ENCODE peak calls at places on chromosomes 6 and 20, in eight cellular contexts. One of them, this sample, is unnamed.

GRCh38 chr20:18279231-18279630 is 9.1 kb upstream of the ZNF133 start:
- DNase-seq in SK-N-SH: no peak
- DNase-seq in CD8-positive, alpha-beta T cell: no peak
- DNase-seq in endodermal cell: no peak
- DNase-seq in Peyer's patch: no peak
- DNase-seq in CD8-positive, alpha-beta memory T cell: no peak
- DNase-seq in uterus: no peak
- DNase-seq in psoas muscle: no peak
- DNase-seq in this sample: no peak

GRCh38 chr6:110284877-110285276 is 73.3 kb downstream of the METTL24 start:
- DNase-seq in endodermal cell: no peak
- DNase-seq in Peyer's patch: no peak
- DNase-seq in CD8-positive, alpha-beta memory T cell: no peak
- DNase-seq in psoas muscle: no peak
- DNase-seq in uterus: no peak
- DNase-seq in SK-N-SH: peak; percentile 15
- DNase-seq in CD8-positive, alpha-beta T cell: no peak
- DNase-seq in this sample: no peak

GRCh38 chr6:159533568-159533967 is 159.5 kb downstream of the SOD2 start:
- DNase-seq in Peyer's patch: no peak
- DNase-seq in psoas muscle: no peak
- DNase-seq in uterus: no peak
- DNase-seq in SK-N-SH: no peak
- DNase-seq in endodermal cell: no peak
- DNase-seq in CD8-positive, alpha-beta T cell: no peak
- DNase-seq in CD8-positive, alpha-beta memory T cell: no peak
- DNase-seq in this sample: no peak

GRCh38 chr6:111080713-111081112 is 6.6 kb upstream of the SLC16A10 start:
- DNase-seq in SK-N-SH: no peak
- DNase-seq in Peyer's patch: no peak
- DNase-seq in CD8-positive, alpha-beta T cell: no peak
- DNase-seq in CD8-positive, alpha-beta memory T cell: no peak
- DNase-seq in psoas muscle: no peak
- DNase-seq in endodermal cell: no peak
- DNase-seq in uterus: no peak
- DNase-seq in this sample: no peak

GRCh38 chr6:72620866-72621242 is 1.0 kb upstream of the KCNQ5 start:
- DNase-seq in SK-N-SH: peak; percentile 12
- DNase-seq in Peyer's patch: peak; percentile 22
- DNase-seq in CD8-positive, alpha-beta T cell: no peak
- DNase-seq in CD8-positive, alpha-beta memory T cell: peak; percentile 46
- DNase-seq in psoas muscle: peak; percentile 47
- DNase-seq in endodermal cell: no peak
- DNase-seq in uterus: no peak
- DNase-seq in this sample: no peak

GRCh38 chr20:38222923-38223742 is 37.4 kb downstream of the KIAA1755 start:
- DNase-seq in CD8-positive, alpha-beta T cell: no peak
- DNase-seq in CD8-positive, alpha-beta memory T cell: no peak
- DNase-seq in endodermal cell: no peak
- DNase-seq in psoas muscle: no peak
- DNase-seq in SK-N-SH: no peak
- DNase-seq in uterus: no peak
- DNase-seq in Peyer's patch: no peak
- DNase-seq in this sample: no peak

GRCh38 chr6:64330694-64331309 is 695.2 kb downstream of the PHF3 start:
- DNase-seq in endodermal cell: peak; percentile 94
- DNase-seq in Peyer's patch: no peak
- DNase-seq in psoas muscle: peak; percentile 68
- DNase-seq in uterus: peak; percentile 55
- DNase-seq in CD8-positive, alpha-beta memory T cell: no peak
- DNase-seq in CD8-positive, alpha-beta T cell: no peak
- DNase-seq in SK-N-SH: no peak
- DNase-seq in this sample: no peak

GRCh38 chr6:2760882-2761842 is 4.0 kb upstream of the WRNIP1 start:
- DNase-seq in Peyer's patch: no peak
- DNase-seq in SK-N-SH: no peak
- DNase-seq in CD8-positive, alpha-beta T cell: no peak
- DNase-seq in endodermal cell: no peak
- DNase-seq in psoas muscle: no peak
- DNase-seq in uterus: no peak
- DNase-seq in CD8-positive, alpha-beta memory T cell: no peak
- DNase-seq in this sample: no peak

GRCh38 chr20:63127700-63128364 is 88.1 kb downstream of the YTHDF1 start:
- DNase-seq in endodermal cell: peak; percentile 17
- DNase-seq in SK-N-SH: no peak
- DNase-seq in CD8-positive, alpha-beta memory T cell: no peak
- DNase-seq in uterus: no peak
- DNase-seq in psoas muscle: peak; percentile 20
- DNase-seq in CD8-positive, alpha-beta T cell: no peak
- DNase-seq in Peyer's patch: no peak
- DNase-seq in this sample: no peak

GRCh38 chr20:4748847-4749246 is 27.1 kb downstream of the PRND start:
- DNase-seq in Peyer's patch: no peak
- DNase-seq in endodermal cell: peak; percentile 73
- DNase-seq in CD8-positive, alpha-beta T cell: no peak
- DNase-seq in SK-N-SH: no peak
- DNase-seq in CD8-positive, alpha-beta memory T cell: no peak
- DNase-seq in psoas muscle: no peak
- DNase-seq in uterus: no peak
- DNase-seq in this sample: no peak

GRCh38 chr6:89385156-89385667 is 26.9 kb downstream of the RRAGD start:
- DNase-seq in Peyer's patch: no peak
- DNase-seq in SK-N-SH: no peak
- DNase-seq in endodermal cell: no peak
- DNase-seq in CD8-positive, alpha-beta T cell: no peak
- DNase-seq in uterus: peak; percentile 43
- DNase-seq in psoas muscle: peak; percentile 81
- DNase-seq in CD8-positive, alpha-beta memory T cell: no peak
- DNase-seq in this sample: no peak

GRCh38 chr6:34528996-34529664 is 27.0 kb downstream of the SPDEF start:
- DNase-seq in endodermal cell: no peak
- DNase-seq in Peyer's patch: no peak
- DNase-seq in psoas muscle: peak; percentile 38
- DNase-seq in SK-N-SH: no peak
- DNase-seq in CD8-positive, alpha-beta T cell: no peak
- DNase-seq in uterus: no peak
- DNase-seq in CD8-positive, alpha-beta memory T cell: no peak
- DNase-seq in this sample: no peak

GRCh38 chr20:44208770-44209169 is 1.8 kb downstream of the OSER1 start:
- DNase-seq in uterus: no peak
- DNase-seq in endodermal cell: no peak
- DNase-seq in SK-N-SH: no peak
- DNase-seq in psoas muscle: no peak
- DNase-seq in Peyer's patch: no peak
- DNase-seq in CD8-positive, alpha-beta memory T cell: no peak
- DNase-seq in CD8-positive, alpha-beta T cell: no peak
- DNase-seq in this sample: no peak

GRCh38 chr20:10388571-10388970 is 45.5 kb downstream of the MKKS start:
- DNase-seq in CD8-positive, alpha-beta memory T cell: no peak
- DNase-seq in SK-N-SH: no peak
- DNase-seq in psoas muscle: no peak
- DNase-seq in Peyer's patch: no peak
- DNase-seq in CD8-positive, alpha-beta T cell: no peak
- DNase-seq in uterus: no peak
- DNase-seq in endodermal cell: no peak
- DNase-seq in this sample: no peak

GRCh38 chr6:28947067-28947765 is 23.4 kb upstream of the TRIM27 start:
- DNase-seq in SK-N-SH: no peak
- DNase-seq in CD8-positive, alpha-beta T cell: no peak
- DNase-seq in endodermal cell: peak; percentile 34
- DNase-seq in uterus: no peak
- DNase-seq in Peyer's patch: no peak
- DNase-seq in psoas muscle: no peak
- DNase-seq in CD8-positive, alpha-beta memory T cell: no peak
- DNase-seq in this sample: no peak

GRCh38 chr20:31257364-31257763 is at the start of gene DEFB115:
- DNase-seq in endodermal cell: no peak
- DNase-seq in CD8-positive, alpha-beta memory T cell: no peak
- DNase-seq in psoas muscle: no peak
- DNase-seq in CD8-positive, alpha-beta T cell: no peak
- DNase-seq in SK-N-SH: no peak
- DNase-seq in uterus: no peak
- DNase-seq in Peyer's patch: no peak
- DNase-seq in this sample: no peak
- H3K9me3 ChIP-seq in endodermal cell: peaks cover 95% of the 10 kb centered on the region
- H3K9me3 ChIP-seq in CD8-positive, alpha-beta memory T cell: no peaks in the 10 kb centered on the region
- H3K9me3 ChIP-seq in psoas muscle: no peaks in the 10 kb centered on the region
- H3K9me3 ChIP-seq in CD8-positive, alpha-beta T cell: no peaks in the 10 kb centered on the region
- H3K9me3 ChIP-seq in SK-N-SH: no peaks in the 10 kb centered on the region
- H3K9me3 ChIP-seq in uterus: no peaks in the 10 kb centered on the region
- H3K9me3 ChIP-seq in Peyer's patch: no peaks in the 10 kb centered on the region
- H3K9me3 ChIP-seq in this sample: no peaks in the 10 kb centered on the region

GRCh38 chr6:155349129-155349528 is 34.8 kb upstream of the TFB1M start:
- DNase-seq in SK-N-SH: no peak
- DNase-seq in CD8-positive, alpha-beta T cell: no peak
- DNase-seq in endodermal cell: no peak
- DNase-seq in uterus: no peak
- DNase-seq in Peyer's patch: no peak
- DNase-seq in psoas muscle: no peak
- DNase-seq in CD8-positive, alpha-beta memory T cell: no peak
- DNase-seq in this sample: no peak

GRCh38 chr6:155347800-155348199 is 33.5 kb upstream of the TFB1M start:
- DNase-seq in CD8-positive, alpha-beta T cell: no peak
- DNase-seq in SK-N-SH: no peak
- DNase-seq in Peyer's patch: no peak
- DNase-seq in endodermal cell: no peak
- DNase-seq in CD8-positive, alpha-beta memory T cell: no peak
- DNase-seq in uterus: no peak
- DNase-seq in psoas muscle: no peak
- DNase-seq in this sample: no peak

GRCh38 chr6:155344341-155345006 is 30.2 kb upstream of the TFB1M start:
- DNase-seq in Peyer's patch: no peak
- DNase-seq in uterus: no peak
- DNase-seq in CD8-positive, alpha-beta memory T cell: no peak
- DNase-seq in SK-N-SH: no peak
- DNase-seq in psoas muscle: no peak
- DNase-seq in CD8-positive, alpha-beta T cell: no peak
- DNase-seq in endodermal cell: no peak
- DNase-seq in this sample: no peak

GRCh38 chr6:155349956-155350355 is 35.7 kb upstream of the TFB1M start:
- DNase-seq in uterus: no peak
- DNase-seq in CD8-positive, alpha-beta T cell: no peak
- DNase-seq in endodermal cell: no peak
- DNase-seq in CD8-positive, alpha-beta memory T cell: no peak
- DNase-seq in psoas muscle: no peak
- DNase-seq in SK-N-SH: no peak
- DNase-seq in Peyer's patch: no peak
- DNase-seq in this sample: no peak

GRCh38 chr6:155346957-155347356 is 32.7 kb upstream of the TFB1M start:
- DNase-seq in endodermal cell: no peak
- DNase-seq in Peyer's patch: no peak
- DNase-seq in psoas muscle: no peak
- DNase-seq in uterus: no peak
- DNase-seq in CD8-positive, alpha-beta memory T cell: no peak
- DNase-seq in SK-N-SH: no peak
- DNase-seq in CD8-positive, alpha-beta T cell: no peak
- DNase-seq in this sample: no peak
- H3K9me3 ChIP-seq in endodermal cell: peaks cover 24% of the 10 kb centered on the region
- H3K9me3 ChIP-seq in Peyer's patch: no peaks in the 10 kb centered on the region
- H3K9me3 ChIP-seq in psoas muscle: peaks cover 14% of the 10 kb centered on the region
- H3K9me3 ChIP-seq in uterus: no peaks in the 10 kb centered on the region
- H3K9me3 ChIP-seq in CD8-positive, alpha-beta memory T cell: no peaks in the 10 kb centered on the region
- H3K9me3 ChIP-seq in SK-N-SH: no peaks in the 10 kb centered on the region
- H3K9me3 ChIP-seq in CD8-positive, alpha-beta T cell: no peaks in the 10 kb centered on the region
- H3K9me3 ChIP-seq in this sample: peaks cover 5% of the 10 kb centered on the region

DNA sequence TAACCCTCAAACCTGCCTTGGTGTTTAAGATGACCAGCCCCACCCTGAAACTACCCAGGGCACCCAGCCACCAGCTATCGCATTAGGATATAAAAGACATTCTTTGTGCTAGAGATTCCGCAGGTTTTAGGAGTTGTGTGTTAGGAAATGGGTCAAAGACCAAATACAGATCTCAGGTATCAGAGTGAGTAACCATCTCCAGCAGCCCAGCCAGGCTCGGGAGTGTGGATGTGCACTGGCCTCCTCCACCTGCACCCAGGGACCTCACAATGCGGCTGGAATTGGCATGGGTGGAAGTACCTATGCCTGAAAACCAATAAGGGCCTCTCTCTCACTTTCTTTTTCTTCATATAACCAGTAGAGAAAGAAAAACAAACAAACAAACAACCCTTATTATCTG is 51.1 kb upstream of the CST7 start:
- DNase-seq in endodermal cell: no peak
- DNase-seq in CD8-positive, alpha-beta T cell: no peak
- DNase-seq in CD8-positive, alpha-beta memory T cell: no peak
- DNase-seq in Peyer's patch: no peak
- DNase-seq in psoas muscle: no peak
- DNase-seq in SK-N-SH: no peak
- DNase-seq in uterus: no peak
- DNase-seq in this sample: no peak
- H3K9me3 ChIP-seq in endodermal cell: peaks cover 25% of the 10 kb centered on the region
- H3K9me3 ChIP-seq in CD8-positive, alpha-beta T cell: no peaks in the 10 kb centered on the region
- H3K9me3 ChIP-seq in CD8-positive, alpha-beta memory T cell: no peaks in the 10 kb centered on the region
- H3K9me3 ChIP-seq in Peyer's patch: peaks cover 4% of the 10 kb centered on the region
- H3K9me3 ChIP-seq in psoas muscle: no peaks in the 10 kb centered on the region
- H3K9me3 ChIP-seq in SK-N-SH: no peaks in the 10 kb centered on the region
- H3K9me3 ChIP-seq in uterus: no peaks in the 10 kb centered on the region
- H3K9me3 ChIP-seq in this sample: no peaks in the 10 kb centered on the region

DNA sequence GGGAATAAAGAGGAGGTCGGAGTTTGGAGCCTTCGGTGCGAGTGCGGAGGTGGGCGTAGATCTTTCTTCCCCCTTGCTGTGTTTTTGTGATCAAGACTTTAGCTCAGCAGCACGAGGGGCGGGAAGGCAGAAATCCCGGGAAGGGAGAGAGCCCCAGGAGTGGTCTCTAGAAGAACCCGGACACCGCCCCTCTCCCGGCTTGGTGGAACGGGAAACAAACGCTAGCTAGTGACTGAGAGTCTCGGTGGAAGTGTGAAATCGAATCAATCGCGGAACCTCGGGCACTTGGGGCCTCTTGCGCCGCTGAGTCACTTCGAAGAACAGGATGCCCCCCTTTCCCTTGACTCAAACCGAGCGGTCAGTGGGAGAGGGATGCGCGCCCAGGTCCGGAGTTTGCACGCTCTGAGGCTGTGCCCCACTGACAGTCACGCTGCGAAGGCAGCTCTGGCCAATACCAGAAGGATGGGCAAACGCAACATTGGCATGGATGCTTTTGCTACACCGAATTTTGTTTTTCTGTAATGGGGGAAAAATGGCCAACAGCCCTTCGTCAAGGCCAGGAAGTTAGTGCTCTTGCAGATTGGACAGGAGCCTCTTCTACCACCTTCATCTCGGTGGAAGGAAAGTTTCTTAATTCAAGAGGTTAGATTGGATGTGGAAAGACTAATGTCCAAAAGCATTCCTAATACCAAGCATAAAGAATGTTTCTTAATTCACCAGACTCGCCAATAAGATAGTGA is 1.6 kb upstream of the OLIG3 start:
- DNase-seq in CD8-positive, alpha-beta T cell: no peak
- DNase-seq in SK-N-SH: no peak
- DNase-seq in uterus: no peak
- DNase-seq in Peyer's patch: no peak
- DNase-seq in endodermal cell: peak; percentile 83
- DNase-seq in CD8-positive, alpha-beta memory T cell: no peak
- DNase-seq in psoas muscle: no peak
- DNase-seq in this sample: no peak
- H3K9me3 ChIP-seq in CD8-positive, alpha-beta T cell: no peaks in the 10 kb centered on the region
- H3K9me3 ChIP-seq in SK-N-SH: no peaks in the 10 kb centered on the region
- H3K9me3 ChIP-seq in uterus: no peaks in the 10 kb centered on the region
- H3K9me3 ChIP-seq in Peyer's patch: no peaks in the 10 kb centered on the region
- H3K9me3 ChIP-seq in endodermal cell: no peaks in the 10 kb centered on the region
- H3K9me3 ChIP-seq in CD8-positive, alpha-beta memory T cell: no peaks in the 10 kb centered on the region
- H3K9me3 ChIP-seq in psoas muscle: no peaks in the 10 kb centered on the region
- H3K9me3 ChIP-seq in this sample: no peaks in the 10 kb centered on the region